ENCODE peak calls at places on chromosomes 2 and 18, in nine cellular contexts. B is activated CD4-positive, alpha-beta T cell treated with anti-CD3 and anti-CD28 coated beads, Interleukin-2, amount 50 U/mL, for 1 hour; T is cardiac septum; X is CD4-positive, CD25-positive, alpha-beta regulatory T cell; H is caudate nucleus; L is GM19239; I is osteocyte; C is SW480; K is M059J. F is an unnamed sample.

GRCh38 chr2:48221846-48222516 is 308.0 kb upstream of the STON1 start:
- DNase-seq in B (no peak), T (no peak), X (no peak), H (no peak), L (no peak), I (no peak), C (peak; percentile 82), K (peak; percentile 40), F (no peak)

GRCh38 chr2:64704161-64704560 is 50.4 kb upstream of the SERTAD2 start:
- DNase-seq in B (no peak), T (no peak), X (no peak), H (no peak), L (no peak), I (no peak), C (no peak), K (no peak), F (no peak)

GRCh38 chr2:158120102-158120501 is 18.4 kb downstream of the UPP2 start:
- DNase-seq in B (no peak), T (no peak), X (no peak), H (no peak), L (no peak), I (no peak), C (no peak), K (no peak), F (peak; percentile 9)

GRCh38 chr2:175836361-175836760 is 165.7 kb downstream of the LNPK start:
- DNase-seq in B (no peak), T (no peak), X (no peak), H (no peak), L (no peak), I (no peak), C (no peak), K (no peak), F (no peak)

GRCh38 chr2:171492664-171493063 is 29.6 kb upstream of the CYBRD1 start:
- DNase-seq in B (no peak), T (no peak), X (no peak), H (no peak), L (no peak), I (no peak), C (no peak), K (no peak), F (no peak)

GRCh38 chr2:109373791-109374547 is 239.8 kb downstream of the SEPTIN10 start:
- DNase-seq in B (no peak), T (peak; percentile 72), X (no peak), H (no peak), L (no peak), I (peak; percentile 73), C (no peak), K (no peak), F (no peak)

GRCh38 chr2:5472673-5473072 is 219.5 kb upstream of the SOX11 start:
- DNase-seq in B (no peak), T (no peak), X (no peak), H (no peak), L (no peak), I (peak; percentile 7), C (peak; percentile 87), K (no peak), F (no peak)

GRCh38 chr18:72648079-72648478 is 103.9 kb upstream of the CBLN2 start:
- DNase-seq in B (no peak), T (no peak), X (no peak), H (no peak), L (no peak), I (no peak), C (no peak), K (no peak), F (no peak)

GRCh38 chr18:14933049-14933851 is 185.3 kb downstream of the ANKRD30B start:
- DNase-seq in B (no peak), T (no peak), X (no peak), H (no peak), L (no peak), I (peak; percentile 83), C (no peak), K (no peak), F (no peak)

GRCh38 chr2:66699481-66700180 is 264.7 kb downstream of the MEIS1 start:
- DNase-seq in B (no peak), T (no peak), X (no peak), H (no peak), L (no peak), I (no peak), C (no peak), K (no peak), F (peak; percentile 57)

GRCh38 chr2:23617167-23617787 is 232.3 kb downstream of the KLHL29 start:
- DNase-seq in B (no peak), T (no peak), X (no peak), H (peak; percentile 38), L (no peak), I (no peak), C (no peak), K (no peak), F (no peak)

GRCh38 chr2:81767173-81767720 is 1462.7 kb upstream of the LRRTM1 start:
- DNase-seq in B (no peak), T (no peak), X (no peak), H (no peak), L (no peak), I (no peak), C (no peak), K (peak; percentile 66), F (no peak)

GRCh38 chr2:27182346-27182745 is 29.5 kb upstream of the ATRAID start:
- DNase-seq in B (no peak), T (no peak), X (no peak), H (no peak), L (no peak), I (no peak), C (no peak), K (no peak), F (no peak)

GRCh38 chr18:63322908-63323634 is 3.5 kb upstream of the BCL2 start:
- DNase-seq in B (peak; percentile 46), T (no peak), X (peak; percentile 82), H (no peak), L (peak; percentile 54), I (no peak), C (peak; percentile 57), K (peak; percentile 74), F (peak; percentile 85)